ENCODE peak calls at places on chromosomes 7 and 10, in six cellular contexts. A is IMR-90; U is RWPE1; J is left ventricle myocardium inferior; B is psoas muscle; P is CD8-positive, alpha-beta memory T cell. O is an unnamed sample.
A peak's percentile ranks its signal among the peaks of the same experiment; 100 is the strongest.

GRCh38 chr7:122556873-122557542 is 141.9 kb downstream of the RNF133 start:
- DNase-seq in A (no peak), U (no peak), J (no peak), B (no peak), P (no peak), O (no peak)

GRCh38 chr7:121643320-121643719 is 229.6 kb upstream of the PTPRZ1 start:
- DNase-seq in A (no peak), U (no peak), J (no peak), B (no peak), P (no peak), O (no peak)

GRCh38 chr7:32502656-32503189 is 7.4 kb downstream of the AVL9 start:
- DNase-seq in A (no peak), U (no peak), J (no peak), B (no peak), P (no peak), O (no peak)

GRCh38 chr10:121265320-121265719 is 332.9 kb downstream of the FGFR2 start:
- DNase-seq in A (no peak), U (no peak), J (no peak), B (no peak), P (no peak), O (no peak)

GRCh38 chr7:24401628-24402593 is 117.9 kb downstream of the NPY start:
- DNase-seq in A (peak; percentile 40), U (peak; percentile 17), J (no peak), B (no peak), P (no peak), O (no peak)

GRCh38 chr7:74343281-74344127 is 54.3 kb downstream of the CLIP2 start:
- DNase-seq in A (peak; percentile 85), U (peak; percentile 88), J (no peak), B (no peak), P (no peak), O (no peak)

GRCh38 chr10:29435809-29436501 is 147.1 kb downstream of the LYZL1 start:
- DNase-seq in A (peak; percentile 75), U (no peak), J (no peak), B (no peak), P (no peak), O (no peak)

GRCh38 chr7:155850730-155851678 is 38.7 kb upstream of the SHH start:
- DNase-seq in A (no peak), U (no peak), J (no peak), B (no peak), P (no peak), O (no peak)

GRCh38 chr10:12723240-12723639 is 278.3 kb downstream of the CCDC3 start:
- DNase-seq in A (no peak), U (no peak), J (no peak), B (no peak), P (no peak), O (no peak)

GRCh38 chr10:130559213-130559944 is 423.2 kb downstream of the GLRX3 start:
- DNase-seq in A (no peak), U (no peak), J (no peak), B (no peak), P (no peak), O (no peak)

GRCh38 chr10:17835688-17836087 is 26.5 kb downstream of the MRC1 start:
- DNase-seq in A (peak; percentile 91), U (peak; percentile 86), J (no peak), B (no peak), P (no peak), O (no peak)

GRCh38 chr10:70379581-70380176 is 2.7 kb downstream of the LRRC20 start:
- DNase-seq in A (no peak), U (no peak), J (no peak), B (no peak), P (no peak), O (no peak)

GRCh38 chr7:112423987-112424386 is 26.3 kb upstream of the IFRD1 start:
- DNase-seq in A (no peak), U (no peak), J (no peak), B (no peak), P (no peak), O (no peak)

GRCh38 chr7:156943091-156944041 is 6.1 kb upstream of the NOM1 start:
- DNase-seq in A (no peak), U (no peak), J (no peak), B (no peak), P (no peak), O (no peak)

GRCh38 chr10:63498665-63499064 is 22.5 kb upstream of the REEP3 start:
- DNase-seq in A (peak; percentile 14), U (no peak), J (no peak), B (no peak), P (no peak), O (no peak)

GRCh38 chr7:134316539-134317344 is at the start of gene SLC35B4:
- DNase-seq in A (peak; percentile 97), U (peak; percentile 94), J (peak; percentile 97), B (peak; percentile 98), P (peak; percentile 90), O (peak; percentile 96)

GRCh38 chr7:105084581-105084980 is 70.6 kb downstream of the KMT2E start:
- DNase-seq in A (no peak), U (no peak), J (no peak), B (no peak), P (no peak), O (no peak)

DNA sequence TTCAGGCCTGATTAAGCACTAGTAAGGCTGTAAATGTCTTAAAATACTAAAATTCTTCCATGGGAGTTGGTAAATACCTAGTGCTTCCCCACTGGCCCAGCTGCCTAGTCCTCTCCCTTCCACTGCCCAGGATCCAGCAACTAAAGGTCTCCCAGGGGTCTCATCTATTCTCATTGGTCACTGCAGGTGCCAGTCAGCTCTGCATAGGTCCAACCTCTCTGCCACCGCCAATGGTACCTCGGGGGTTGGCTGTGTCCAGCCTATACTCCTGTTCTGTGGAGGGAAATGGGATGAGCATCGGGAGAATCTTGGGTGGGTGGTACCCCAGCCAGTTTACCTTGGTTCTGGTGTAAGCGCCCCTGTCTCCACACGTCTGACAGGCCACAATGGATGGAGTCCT is 6.1 kb upstream of the CREB5 start:
- DNase-seq in A (no peak), U (no peak), J (no peak), B (no peak), P (no peak), O (no peak)
- H3K27ac ChIP-seq in A (no peak overlapping the region), U (peak overlapping the region; percentile 60), J (peak overlapping the region; percentile 58), B (peak overlapping the region; percentile 27), P (no peak overlapping the region), O (no peak overlapping the region)

GRCh38 chr10:73874267-73875138 is at the start of gene CAMK2G:
- DNase-seq in A (peak; percentile 79), U (peak; percentile 95), J (peak; percentile 86), B (peak; percentile 95), P (peak; percentile 76), O (peak; percentile 75)
- H3K27ac ChIP-seq in A (peak within 1 kb of the TSS; percentile 83), U (peak within 1 kb of the TSS; percentile 72), J (peak within 1 kb of the TSS; percentile 79), B (peak within 1 kb of the TSS; percentile 95), P (peak within 1 kb of the TSS; percentile 78), O (peak within 1 kb of the TSS; percentile 52)

GRCh38 chr7:128833939-128834310 is 3.7 kb downstream of the FLNC start:
- DNase-seq in A (no peak), U (no peak), J (no peak), B (no peak), P (no peak), O (no peak)

GRCh38 chr7:128831178-128831993 is 1.2 kb downstream of the FLNC start:
- DNase-seq in A (peak; percentile 68), U (no peak), J (peak; percentile 71), B (peak; percentile 71), P (no peak), O (no peak)

GRCh38 chr7:128832880-128833147 is 2.6 kb downstream of the FLNC start:
- DNase-seq in A (no peak), U (no peak), J (no peak), B (no peak), P (no peak), O (no peak)

GRCh38 chr7:128833148-128833938 is 3.1 kb downstream of the FLNC start:
- DNase-seq in A (peak; percentile 88), U (no peak), J (peak; percentile 77), B (peak; percentile 89), P (no peak), O (peak; percentile 58)

DNA sequence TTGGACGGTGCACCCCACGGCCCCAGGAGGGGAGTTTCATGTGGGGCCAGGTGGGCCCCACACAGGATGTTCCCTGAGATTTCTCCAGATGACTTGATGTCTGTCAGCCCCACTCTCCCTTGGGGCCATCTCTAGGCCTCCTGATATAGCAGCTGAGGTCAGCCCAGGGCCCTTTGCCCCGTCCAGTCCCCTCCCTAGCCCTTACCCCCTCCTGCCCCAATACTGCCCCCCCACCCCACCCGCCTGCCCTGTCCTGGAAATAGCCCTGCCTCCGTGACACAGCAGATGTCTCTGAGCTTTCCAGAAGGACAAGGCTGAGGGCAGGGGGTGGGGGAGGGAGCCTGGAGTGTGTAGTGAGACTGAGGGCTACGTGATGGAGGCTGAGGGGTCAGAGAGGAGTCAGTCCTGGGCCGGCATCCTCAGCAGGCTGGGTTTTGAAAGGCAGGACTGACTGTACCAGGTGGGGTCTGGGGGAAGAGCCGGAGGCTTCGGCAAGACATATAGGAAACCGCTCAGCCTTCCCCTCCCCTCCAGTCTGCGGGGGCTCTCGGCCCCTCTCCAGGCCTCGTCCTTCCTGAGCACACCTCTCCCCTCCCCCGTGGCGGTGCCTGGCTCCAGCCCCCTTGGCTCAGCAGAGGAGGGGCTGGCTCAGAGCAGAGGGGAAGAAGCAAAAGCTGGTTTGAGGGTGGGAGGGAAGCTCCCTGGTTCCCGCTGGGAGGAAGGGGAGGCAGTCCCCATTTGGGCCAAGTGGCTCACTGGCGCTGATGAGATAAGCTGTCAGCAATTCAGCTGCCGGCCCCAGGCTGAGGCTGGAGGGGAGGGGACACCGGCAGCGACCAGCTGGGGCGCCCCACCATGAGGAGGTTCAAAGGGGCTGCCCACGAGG is 2.0 kb downstream of the FLNC start:
- DNase-seq in A (peak; percentile 30), U (no peak), J (peak; percentile 71), B (peak; percentile 80), P (no peak), O (no peak)
- H3K27ac ChIP-seq in A (peak overlapping the region; percentile 95), U (no peak overlapping the region), J (peak overlapping the region; percentile 96), B (peak overlapping the region; percentile 100), P (peak overlapping the region; percentile 74), O (peak overlapping the region; percentile 96)

DNA sequence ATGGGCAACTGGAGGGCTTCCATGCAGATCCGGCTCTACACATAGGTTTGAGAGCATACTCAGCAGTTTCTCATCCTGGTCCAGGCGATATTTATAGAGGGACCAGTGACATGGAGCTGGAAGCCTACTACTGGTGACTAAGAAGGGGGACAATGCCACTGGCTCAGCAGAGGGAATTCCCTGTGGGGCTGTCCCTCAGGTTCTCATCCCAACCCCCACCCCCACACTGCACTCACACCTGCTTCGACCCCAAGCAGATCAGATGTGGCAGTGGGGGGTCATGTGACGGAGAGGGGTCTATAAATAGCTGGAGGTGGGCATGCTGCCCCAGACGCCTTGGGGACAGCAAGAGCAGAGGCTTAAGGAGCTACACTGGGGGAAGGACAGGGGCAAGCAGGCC is at the start of gene CLCN1:
- DNase-seq in A (no peak), U (no peak), J (no peak), B (peak; percentile 93), P (no peak), O (no peak)
- H3K27ac ChIP-seq in A (no peak within 1 kb of the TSS), U (no peak within 1 kb of the TSS), J (no peak within 1 kb of the TSS), B (peak within 1 kb of the TSS; percentile 89), P (no peak within 1 kb of the TSS), O (no peak within 1 kb of the TSS)

GRCh38 chr10:86049442-86049841 is 317.2 kb downstream of the GRID1 start:
- DNase-seq in A (no peak), U (no peak), J (no peak), B (no peak), P (no peak), O (no peak)
- H3K27ac ChIP-seq in A (no peak overlapping the region), U (no peak overlapping the region), J (no peak overlapping the region), B (no peak overlapping the region), P (no peak overlapping the region), O (no peak overlapping the region)

GRCh38 chr7:67348171-67348570 is 351.5 kb downstream of the TYW1 start:
- DNase-seq in A (no peak), U (no peak), J (no peak), B (no peak), P (no peak), O (no peak)
- H3K27ac ChIP-seq in A (no peak overlapping the region), U (no peak overlapping the region), J (no peak overlapping the region), B (peak overlapping the region; percentile 46), P (no peak overlapping the region), O (no peak overlapping the region)